ENCODE peak calls at places on chromosomes 16 and 17, in ten cellular contexts. D, Q, V, E, R, G, K, X, Z and S are unnamed samples.
A peak's percentile ranks its signal among the peaks of the same experiment; 100 is the strongest.

GRCh38 chr16:86714166-86714565 is 135.8 kb downstream of the FOXL1 start:
- DNase-seq in D (peak; percentile 37), Q (peak; percentile 33), V (peak; percentile 35), E (peak; percentile 33), R (peak; percentile 25), G (no peak), K (no peak), X (no peak), Z (no peak), S (peak; percentile 53)

GRCh38 chr16:89422905-89423630 is 67.3 kb downstream of the ANKRD11 start:
- DNase-seq in D (peak; percentile 79), Q (no peak), V (peak; percentile 80), E (peak; percentile 33), R (peak; percentile 59), G (no peak), K (no peak), X (no peak), Z (no peak), S (no peak)

GRCh38 chr17:57876023-57876865 is 26.4 kb upstream of the MRPS23 start:
- DNase-seq in D (peak; percentile 40), Q (no peak), V (no peak), E (no peak), R (peak; percentile 28), G (no peak), K (peak; percentile 14), X (no peak), Z (no peak), S (no peak)

GRCh38 chr16:46658925-46659324 is 30.1 kb downstream of the VPS35 start:
- DNase-seq in D (no peak), Q (no peak), V (no peak), E (no peak), R (no peak), G (no peak), K (peak; percentile 56), X (no peak), Z (no peak), S (no peak)

GRCh38 chr16:85144026-85144915 is 32.0 kb upstream of the CIBAR2 start:
- DNase-seq in D (no peak), Q (no peak), V (no peak), E (no peak), R (no peak), G (no peak), K (no peak), X (no peak), Z (no peak), S (no peak)

GRCh38 chr17:6679241-6679640 is 27.7 kb downstream of the C17orf100 start:
- DNase-seq in D (no peak), Q (no peak), V (no peak), E (no peak), R (peak; percentile 68), G (no peak), K (no peak), X (no peak), Z (no peak), S (no peak)

GRCh38 chr17:33387406-33387805 is 94.3 kb upstream of the ASIC2 start:
- DNase-seq in D (no peak), Q (no peak), V (no peak), E (no peak), R (no peak), G (no peak), K (no peak), X (no peak), Z (no peak), S (no peak)

GRCh38 chr17:37462492-37462891 is 27.2 kb upstream of the DUSP14 start:
- DNase-seq in D (no peak), Q (no peak), V (no peak), E (no peak), R (no peak), G (no peak), K (no peak), X (no peak), Z (no peak), S (no peak)

GRCh38 chr17:10790491-10791401 is 13.2 kb downstream of the TMEM238L start:
- DNase-seq in D (no peak), Q (no peak), V (no peak), E (no peak), R (peak; percentile 54), G (no peak), K (no peak), X (no peak), Z (no peak), S (no peak)

GRCh38 chr17:13346592-13346991 is 255.1 kb downstream of the HS3ST3A1 start:
- DNase-seq in D (no peak), Q (no peak), V (no peak), E (no peak), R (no peak), G (no peak), K (no peak), X (no peak), Z (no peak), S (no peak)

GRCh38 chr17:68701046-68701445 is 99.9 kb upstream of the FAM20A start:
- DNase-seq in D (peak; percentile 23), Q (no peak), V (peak; percentile 49), E (peak; percentile 72), R (no peak), G (no peak), K (no peak), X (no peak), Z (no peak), S (no peak)

GRCh38 chr17:57444632-57445031 is 188.3 kb downstream of the MSI2 start:
- DNase-seq in D (no peak), Q (no peak), V (no peak), E (no peak), R (no peak), G (no peak), K (peak; percentile 26), X (no peak), Z (no peak), S (no peak)

DNA sequence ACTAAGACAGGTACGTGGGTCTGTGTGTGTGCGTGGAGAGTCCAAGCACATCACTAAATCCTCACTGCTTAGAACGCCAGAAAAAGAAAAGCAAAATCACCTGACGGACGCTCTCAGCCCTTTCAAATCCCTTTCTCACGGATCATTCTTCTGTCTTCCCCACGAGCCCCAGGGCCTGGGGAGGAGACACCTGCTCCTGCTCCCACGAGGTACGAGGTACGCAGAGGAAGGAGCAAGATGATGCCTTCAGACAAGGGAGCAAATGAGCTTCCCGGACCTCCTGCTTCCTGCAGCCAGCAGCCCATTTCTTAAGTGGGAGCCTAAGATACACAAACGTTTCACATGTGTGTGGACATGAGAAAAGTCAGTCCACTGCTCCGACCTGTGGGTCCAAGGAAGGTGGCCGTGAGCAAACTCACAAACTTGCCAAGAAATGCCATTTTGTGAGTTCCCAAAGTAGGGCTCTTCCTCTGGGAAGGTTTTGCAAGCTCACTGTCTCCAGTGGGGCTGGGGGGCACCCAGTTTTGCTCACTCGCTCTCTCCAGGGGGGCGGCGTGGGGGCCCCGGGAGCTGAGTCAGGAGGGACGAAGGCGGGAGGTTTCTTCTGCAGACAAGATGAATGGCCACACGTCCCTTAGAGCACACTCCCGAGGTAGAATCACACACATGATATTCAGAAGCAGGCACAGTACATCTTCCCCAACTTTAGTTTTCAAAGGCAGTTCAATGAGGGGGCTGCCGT is 68.1 kb downstream of the MRM3 start:
- DNase-seq in D (no peak), Q (no peak), V (no peak), E (no peak), R (no peak), G (no peak), K (no peak), X (no peak), Z (no peak), S (no peak)
- TF ChIP-seq CTCF in D (no peak), Q (no peak), V (no peak), E (no peak), R (no peak), G (no peak), K (no peak), X (no peak), Z (no peak), S (no peak)

GRCh38 chr17:79676796-79677195 is 53.9 kb upstream of the ENPP7 start:
- DNase-seq in D (no peak), Q (no peak), V (no peak), E (no peak), R (no peak), G (no peak), K (no peak), X (no peak), Z (no peak), S (no peak)
- TF ChIP-seq CTCF in D (no peak), Q (no peak), V (no peak), E (no peak), R (no peak), G (no peak), K (no peak), X (no peak), Z (no peak), S (no peak)

GRCh38 chr17:19796457-19796856 is 48.4 kb upstream of the ALDH3A1 start:
- DNase-seq in D (no peak), Q (no peak), V (no peak), E (no peak), R (no peak), G (no peak), K (peak; percentile 8), X (no peak), Z (no peak), S (no peak)
- TF ChIP-seq CTCF in D (no peak), Q (no peak), V (no peak), E (no peak), R (no peak), G (no peak), K (no peak), X (no peak), Z (no peak), S (no peak)

GRCh38 chr16:49615606-49616005 is 240.3 kb downstream of the ZNF423 start:
- DNase-seq in D (no peak), Q (no peak), V (no peak), E (no peak), R (no peak), G (no peak), K (no peak), X (no peak), Z (no peak), S (no peak)

GRCh38 chr16:49619811-49620157 is 236.1 kb downstream of the ZNF423 start:
- DNase-seq in D (no peak), Q (no peak), V (no peak), E (no peak), R (no peak), G (no peak), K (no peak), X (no peak), Z (no peak), S (no peak)

GRCh38 chr16:49618955-49619354 is 237.0 kb downstream of the ZNF423 start:
- DNase-seq in D (no peak), Q (no peak), V (no peak), E (no peak), R (no peak), G (no peak), K (no peak), X (no peak), Z (no peak), S (no peak)

GRCh38 chr16:49617016-49617569 is 238.8 kb downstream of the ZNF423 start:
- DNase-seq in D (no peak), Q (no peak), V (no peak), E (no peak), R (no peak), G (no peak), K (no peak), X (no peak), Z (no peak), S (no peak)

DNA sequence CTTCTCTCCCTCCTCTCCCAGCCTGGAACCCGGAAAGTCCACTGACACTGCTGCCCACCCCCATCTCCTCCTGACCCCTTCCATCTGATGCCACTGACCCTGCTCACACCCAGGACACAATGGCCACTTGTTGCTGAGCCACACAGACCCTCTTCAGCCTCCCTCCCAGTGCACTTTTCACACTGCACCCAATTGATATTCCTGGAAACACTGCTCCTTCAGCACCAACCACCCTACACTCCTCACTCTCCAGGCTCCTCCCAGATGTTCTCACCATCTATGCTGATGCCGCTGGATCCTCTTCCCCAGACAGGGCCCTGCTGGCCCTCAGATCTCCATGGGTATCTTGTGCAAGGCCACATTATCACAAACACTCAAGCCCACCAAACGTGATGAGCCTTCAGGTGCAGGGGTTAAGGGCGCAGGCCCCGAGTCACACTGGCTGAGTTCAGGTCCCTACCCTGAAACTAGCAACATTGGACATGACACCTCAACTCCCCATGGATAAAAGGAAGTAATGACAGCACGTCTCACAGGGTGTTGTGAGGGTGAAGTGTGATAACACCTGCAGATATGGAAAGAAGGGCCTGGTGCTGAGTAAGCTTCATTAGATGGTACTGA is 238.1 kb downstream of the ZNF423 start:
- DNase-seq in D (no peak), Q (no peak), V (no peak), E (no peak), R (no peak), G (no peak), K (no peak), X (no peak), Z (no peak), S (no peak)
- TF ChIP-seq CTCF in D (no peak), Q (no peak), V (no peak), E (no peak), R (no peak), G (no peak), K (no peak), X (no peak), Z (no peak), S (no peak)